ENCODE peak calls at places on chromosomes 6 and 20, in six cellular contexts. One of them, this sample, is unnamed.

GRCh38 chr20:38412877-38413577 is 22.1 kb downstream of the SNHG17 start:
- DNase-seq in fibroblast of lung: no peak
- DNase-seq in IMR-90: no peak
- DNase-seq in neuronal stem cell: no peak
- DNase-seq in GM23248: peak; percentile 63
- DNase-seq in HepG2: no peak
- DNase-seq in this sample: no peak

GRCh38 chr6:142534484-142534883 is 232.7 kb downstream of the ADGRG6 start:
- DNase-seq in fibroblast of lung: no peak
- DNase-seq in IMR-90: no peak
- DNase-seq in neuronal stem cell: no peak
- DNase-seq in GM23248: no peak
- DNase-seq in HepG2: no peak
- DNase-seq in this sample: no peak

GRCh38 chr6:21529431-21529830 is 64.1 kb upstream of the SOX4 start:
- DNase-seq in fibroblast of lung: no peak
- DNase-seq in IMR-90: no peak
- DNase-seq in neuronal stem cell: no peak
- DNase-seq in GM23248: no peak
- DNase-seq in HepG2: no peak
- DNase-seq in this sample: no peak

GRCh38 chr20:48294196-48294595 is 508.9 kb upstream of the SULF2 start:
- DNase-seq in fibroblast of lung: peak; percentile 58
- DNase-seq in IMR-90: peak; percentile 39
- DNase-seq in neuronal stem cell: no peak
- DNase-seq in GM23248: peak; percentile 63
- DNase-seq in HepG2: no peak
- DNase-seq in this sample: peak; percentile 37

GRCh38 chr20:4130404-4131189 is 115.2 kb upstream of the RNF24 start:
- DNase-seq in fibroblast of lung: peak; percentile 50
- DNase-seq in IMR-90: peak; percentile 72
- DNase-seq in neuronal stem cell: no peak
- DNase-seq in GM23248: peak; percentile 80
- DNase-seq in HepG2: no peak
- DNase-seq in this sample: peak; percentile 90

GRCh38 chr6:74066168-74066871 is 370.3 kb downstream of the CD109 start:
- DNase-seq in fibroblast of lung: peak; percentile 66
- DNase-seq in IMR-90: peak; percentile 47
- DNase-seq in neuronal stem cell: no peak
- DNase-seq in GM23248: peak; percentile 33
- DNase-seq in HepG2: no peak
- DNase-seq in this sample: peak; percentile 58

GRCh38 chr6:26186652-26187051 is 99.4 kb downstream of the HFE start:
- DNase-seq in fibroblast of lung: no peak
- DNase-seq in IMR-90: no peak
- DNase-seq in neuronal stem cell: no peak
- DNase-seq in GM23248: no peak
- DNase-seq in HepG2: no peak
- DNase-seq in this sample: no peak

GRCh38 chr6:29845405-29846006 is 17.9 kb downstream of the HLA-G start:
- DNase-seq in fibroblast of lung: no peak
- DNase-seq in IMR-90: no peak
- DNase-seq in neuronal stem cell: no peak
- DNase-seq in GM23248: no peak
- DNase-seq in HepG2: peak; percentile 45
- DNase-seq in this sample: peak; percentile 77

GRCh38 chr20:30811896-30812671 is 445.4 kb upstream of the DEFB115 start:
- DNase-seq in fibroblast of lung: peak; percentile 49
- DNase-seq in IMR-90: peak; percentile 49
- DNase-seq in neuronal stem cell: peak; percentile 20
- DNase-seq in GM23248: peak; percentile 65
- DNase-seq in HepG2: no peak
- DNase-seq in this sample: peak; percentile 16

GRCh38 chr20:20513720-20514119 is 145.8 kb downstream of the INSM1 start:
- DNase-seq in fibroblast of lung: no peak
- DNase-seq in IMR-90: no peak
- DNase-seq in neuronal stem cell: no peak
- DNase-seq in GM23248: no peak
- DNase-seq in HepG2: no peak
- DNase-seq in this sample: no peak

GRCh38 chr6:63351995-63352586 is 32.3 kb upstream of the LGSN start:
- DNase-seq in fibroblast of lung: peak; percentile 80
- DNase-seq in IMR-90: peak; percentile 73
- DNase-seq in neuronal stem cell: no peak
- DNase-seq in GM23248: peak; percentile 76
- DNase-seq in HepG2: peak; percentile 78
- DNase-seq in this sample: peak; percentile 45

GRCh38 chr20:49759266-49759950 is 45.7 kb upstream of the B4GALT5 start:
- DNase-seq in fibroblast of lung: no peak
- DNase-seq in IMR-90: no peak
- DNase-seq in neuronal stem cell: no peak
- DNase-seq in GM23248: no peak
- DNase-seq in HepG2: no peak
- DNase-seq in this sample: no peak

GRCh38 chr6:35128496-35128895 is 12.6 kb downstream of the TCP11 start:
- DNase-seq in fibroblast of lung: no peak
- DNase-seq in IMR-90: peak; percentile 59
- DNase-seq in neuronal stem cell: no peak
- DNase-seq in GM23248: peak; percentile 64
- DNase-seq in HepG2: no peak
- DNase-seq in this sample: no peak

GRCh38 chr6:84618836-84619235 is 145.6 kb downstream of the TBX18 start:
- DNase-seq in fibroblast of lung: peak; percentile 71
- DNase-seq in IMR-90: peak; percentile 86
- DNase-seq in neuronal stem cell: no peak
- DNase-seq in GM23248: peak; percentile 56
- DNase-seq in HepG2: no peak
- DNase-seq in this sample: peak; percentile 22

GRCh38 chr6:45132059-45132458 is 196.1 kb upstream of the RUNX2 start:
- DNase-seq in fibroblast of lung: peak; percentile 22
- DNase-seq in IMR-90: no peak
- DNase-seq in neuronal stem cell: no peak
- DNase-seq in GM23248: peak; percentile 31
- DNase-seq in HepG2: no peak
- DNase-seq in this sample: peak; percentile 73

GRCh38 chr20:18805881-18806280 is 7.7 kb upstream of the SCP2D1 start:
- DNase-seq in fibroblast of lung: no peak
- DNase-seq in IMR-90: peak; percentile 41
- DNase-seq in neuronal stem cell: no peak
- DNase-seq in GM23248: peak; percentile 28
- DNase-seq in HepG2: no peak
- DNase-seq in this sample: peak; percentile 66

GRCh38 chr6:170097505-170098427 is 193.1 kb downstream of the DLL1 start:
- DNase-seq in fibroblast of lung: no peak
- DNase-seq in IMR-90: no peak
- DNase-seq in neuronal stem cell: no peak
- DNase-seq in GM23248: no peak
- DNase-seq in HepG2: no peak
- DNase-seq in this sample: no peak

GRCh38 chr6:106974999-106975698 is 620 bp upstream of the CD24 start:
- DNase-seq in fibroblast of lung: no peak
- DNase-seq in IMR-90: no peak
- DNase-seq in neuronal stem cell: peak; percentile 71
- DNase-seq in GM23248: peak; percentile 36
- DNase-seq in HepG2: no peak
- DNase-seq in this sample: peak; percentile 60

GRCh38 chr6:81075974-81076373 is 676.5 kb downstream of the TENT5A start:
- DNase-seq in fibroblast of lung: peak; percentile 8
- DNase-seq in IMR-90: peak; percentile 12
- DNase-seq in neuronal stem cell: peak; percentile 60
- DNase-seq in GM23248: peak; percentile 6
- DNase-seq in HepG2: peak; percentile 9
- DNase-seq in this sample: peak; percentile 9

GRCh38 chr6:112243861-112244415 is 10.4 kb downstream of the LAMA4 start:
- DNase-seq in fibroblast of lung: no peak
- DNase-seq in IMR-90: no peak
- DNase-seq in neuronal stem cell: no peak
- DNase-seq in GM23248: no peak
- DNase-seq in HepG2: no peak
- DNase-seq in this sample: peak; percentile 41

GRCh38 chr6:155155787-155156447 is 107.9 kb upstream of the CLDN20 start:
- DNase-seq in fibroblast of lung: no peak
- DNase-seq in IMR-90: peak; percentile 36
- DNase-seq in neuronal stem cell: no peak
- DNase-seq in GM23248: peak; percentile 12
- DNase-seq in HepG2: peak; percentile 56
- DNase-seq in this sample: peak; percentile 27

GRCh38 chr6:90375681-90376439 is 79.2 kb upstream of the BACH2 start:
- DNase-seq in fibroblast of lung: peak; percentile 85
- DNase-seq in IMR-90: peak; percentile 87
- DNase-seq in neuronal stem cell: no peak
- DNase-seq in GM23248: peak; percentile 82
- DNase-seq in HepG2: no peak
- DNase-seq in this sample: peak; percentile 79

GRCh38 chr6:8707956-8708772 is 272.8 kb upstream of the SLC35B3 start:
- DNase-seq in fibroblast of lung: peak; percentile 31
- DNase-seq in IMR-90: no peak
- DNase-seq in neuronal stem cell: peak; percentile 12
- DNase-seq in GM23248: peak; percentile 29
- DNase-seq in HepG2: peak; percentile 27
- DNase-seq in this sample: peak; percentile 62

DNA sequence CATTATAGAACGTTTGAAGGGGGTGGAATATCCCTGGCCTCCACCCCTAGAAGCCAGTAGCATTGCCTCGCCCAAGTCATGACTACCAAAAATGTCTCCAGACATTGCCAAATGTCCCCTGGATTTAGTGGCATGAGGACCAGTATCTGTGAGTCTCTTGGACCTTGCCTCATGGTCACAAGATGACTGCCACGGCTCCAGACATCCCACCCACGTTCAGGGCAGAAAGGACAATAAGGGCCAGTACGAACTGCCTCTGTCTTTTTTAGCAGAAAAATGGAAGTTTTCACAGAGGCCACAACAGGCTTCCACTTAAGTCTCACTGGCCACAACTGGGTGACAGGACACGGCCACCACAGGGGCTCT is 5.4 kb downstream of the RBM38 start:
- DNase-seq in fibroblast of lung: no peak
- DNase-seq in IMR-90: no peak
- DNase-seq in neuronal stem cell: no peak
- DNase-seq in GM23248: no peak
- DNase-seq in HepG2: no peak
- DNase-seq in this sample: no peak
- H3K27ac ChIP-seq in fibroblast of lung: no peak overlapping the region
- H3K27ac ChIP-seq in IMR-90: no peak overlapping the region
- H3K27ac ChIP-seq in neuronal stem cell: no peak overlapping the region
- H3K27ac ChIP-seq in GM23248: no peak overlapping the region
- H3K27ac ChIP-seq in HepG2: no peak overlapping the region
- H3K27ac ChIP-seq in this sample: no peak overlapping the region

DNA sequence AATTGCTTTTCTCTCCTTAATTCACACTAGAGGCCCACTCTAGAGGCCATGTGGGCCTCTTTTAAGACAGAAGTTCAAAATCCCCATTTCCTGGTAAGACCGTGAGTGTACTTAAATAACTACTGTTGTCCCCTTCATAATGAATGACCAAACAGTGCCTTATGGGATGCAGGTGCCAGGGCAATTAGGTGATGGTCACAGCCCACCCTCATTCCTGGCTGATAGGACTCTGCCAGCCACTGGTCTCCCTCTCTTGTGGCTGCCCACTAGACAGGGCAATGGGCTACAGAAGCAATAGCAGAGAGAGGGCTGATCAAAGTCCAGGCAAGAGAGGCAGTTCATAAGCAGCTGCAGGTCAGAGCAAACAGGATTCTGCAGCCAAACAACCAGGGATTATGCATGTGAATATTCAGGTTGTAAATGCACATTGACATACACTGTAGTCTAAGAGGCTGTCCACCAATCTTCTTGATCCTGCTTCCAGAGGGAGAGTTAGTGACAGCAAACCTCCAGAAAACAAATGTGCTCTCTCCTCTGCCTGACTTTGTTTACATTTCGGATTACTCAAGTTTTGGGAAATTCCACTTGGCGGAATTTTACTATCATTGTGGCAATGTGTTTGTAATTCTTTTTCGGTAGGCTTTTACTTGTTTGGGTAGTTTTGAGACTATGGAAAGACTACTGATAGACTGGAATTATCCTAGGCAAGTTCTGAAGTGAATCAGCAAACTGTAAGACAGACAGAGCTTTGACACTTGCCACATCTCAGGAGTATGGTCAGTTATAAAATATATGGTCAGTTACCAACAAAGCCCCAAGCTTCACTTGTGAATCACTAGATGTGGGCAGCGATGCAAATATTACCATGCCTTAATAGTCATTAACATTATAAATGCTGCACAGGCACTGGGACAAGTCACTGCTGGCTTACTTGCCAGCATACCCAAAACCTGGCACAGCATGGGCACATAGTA is 12.8 kb downstream of the PTPRK start:
- DNase-seq in fibroblast of lung: peak; percentile 55
- DNase-seq in IMR-90: peak; percentile 79
- DNase-seq in neuronal stem cell: no peak
- DNase-seq in GM23248: peak; percentile 64
- DNase-seq in HepG2: peak; percentile 99
- DNase-seq in this sample: peak; percentile 80
- H3K9ac ChIP-seq in fibroblast of lung: no peak overlapping the region
- H3K9ac ChIP-seq in IMR-90: no peak overlapping the region
- H3K9ac ChIP-seq in neuronal stem cell: no peak overlapping the region
- H3K9ac ChIP-seq in GM23248: no peak overlapping the region
- H3K9ac ChIP-seq in HepG2: peak overlapping the region; percentile 81
- H3K9ac ChIP-seq in this sample: peak overlapping the region; percentile 84

DNA sequence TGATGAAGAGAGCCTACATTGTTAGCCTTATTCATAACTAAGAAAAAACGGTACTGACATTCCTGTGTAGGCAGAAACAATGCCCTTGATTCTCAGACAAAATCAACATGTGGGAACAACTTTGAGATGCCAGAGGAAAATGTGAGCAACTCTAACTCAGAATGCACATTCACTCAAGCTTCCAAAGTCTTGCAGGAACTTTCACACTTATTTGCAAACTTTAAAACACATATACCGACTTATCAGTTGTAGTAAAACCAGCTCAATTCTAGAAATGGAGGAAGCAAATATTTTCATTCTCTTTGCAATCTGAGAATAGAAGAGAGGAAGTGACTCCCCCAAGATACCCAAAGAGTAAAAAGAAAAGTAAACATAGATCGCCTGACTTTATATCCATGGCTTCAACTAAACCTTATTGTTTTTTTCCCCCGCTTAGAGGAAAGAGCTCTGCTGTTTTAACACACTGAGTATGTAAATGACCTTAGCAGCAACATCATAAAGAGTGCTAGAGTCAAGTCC is 117.6 kb downstream of the EPB41L2 start:
- DNase-seq in fibroblast of lung: no peak
- DNase-seq in IMR-90: peak; percentile 33
- DNase-seq in neuronal stem cell: no peak
- DNase-seq in GM23248: peak; percentile 62
- DNase-seq in HepG2: peak; percentile 85
- DNase-seq in this sample: peak; percentile 10
- H2AFZ ChIP-seq in fibroblast of lung: no peak overlapping the region
- H2AFZ ChIP-seq in IMR-90: no peak overlapping the region
- H2AFZ ChIP-seq in neuronal stem cell: no peak overlapping the region
- H2AFZ ChIP-seq in GM23248: no peak overlapping the region
- H2AFZ ChIP-seq in HepG2: no peak overlapping the region
- H2AFZ ChIP-seq in this sample: no peak overlapping the region

GRCh38 chr6:37784585-37784967 is 35.0 kb upstream of the ZFAND3 start:
- DNase-seq in fibroblast of lung: no peak
- DNase-seq in IMR-90: no peak
- DNase-seq in neuronal stem cell: no peak
- DNase-seq in GM23248: peak; percentile 41
- DNase-seq in HepG2: no peak
- DNase-seq in this sample: no peak
- H3K27ac ChIP-seq in fibroblast of lung: no peak overlapping the region
- H3K27ac ChIP-seq in IMR-90: no peak overlapping the region
- H3K27ac ChIP-seq in neuronal stem cell: no peak overlapping the region
- H3K27ac ChIP-seq in GM23248: no peak overlapping the region
- H3K27ac ChIP-seq in HepG2: no peak overlapping the region
- H3K27ac ChIP-seq in this sample: no peak overlapping the region